ENCODE peak calls at places on chromosomes 5 and 9, in six cellular contexts. Y, K, Q, P, N and M are unnamed samples.

GRCh38 chr9:6902423-6902822 is 144.7 kb downstream of the KDM4C start:
- DNase-seq in Y (no peak), N (no peak), P (no peak), K (no peak), Q (no peak), M (no peak)

GRCh38 chr9:70552561-70552960 is 138.1 kb upstream of the KLF9 start:
- DNase-seq in Y (no peak), Q (no peak), P (no peak), K (no peak), N (no peak), M (no peak)

GRCh38 chr5:37668524-37669047 is 171.3 kb downstream of the GDNF start:
- DNase-seq in Q (no peak), P (peak), K (peak), Y (no peak), N (peak), M (no peak)

GRCh38 chr9:84139296-84140100 is 158.9 kb downstream of the RMI1 start:
- DNase-seq in P (peak), Q (no peak), K (peak), Y (no peak), N (no peak), M (no peak)

GRCh38 chr9:37300620-37301368 is 121.7 kb upstream of the GRHPR start:
- DNase-seq in K (no peak), Y (no peak), Q (no peak), N (no peak), P (no peak), M (no peak)

GRCh38 chr5:87151547-87151946 is 116.1 kb upstream of the RASA1 start:
- DNase-seq in N (no peak), Q (no peak), K (no peak), P (no peak), Y (no peak), M (no peak)

GRCh38 chr9:119003218-119003617 is 366.0 kb downstream of the BRINP1 start:
- DNase-seq in P (no peak), Q (no peak), Y (no peak), K (no peak), N (no peak), M (no peak)

GRCh38 chr5:36202521-36202961 is 39.2 kb downstream of the NADK2 start:
- DNase-seq in Q (no peak), K (no peak), N (no peak), P (no peak), Y (no peak), M (no peak)

GRCh38 chr9:86515221-86515620 is 161.0 kb upstream of the TUT7 start:
- DNase-seq in Q (no peak), Y (no peak), P (no peak), K (no peak), N (no peak), M (no peak)

GRCh38 chr5:17094830-17095229 is 122.6 kb upstream of the BASP1 start:
- DNase-seq in N (no peak), Q (no peak), P (no peak), K (peak), Y (no peak), M (no peak)

GRCh38 chr9:104872959-104873850 is 54.8 kb downstream of the ABCA1 start:
- DNase-seq in Q (peak), P (no peak), Y (no peak), K (no peak), N (peak), M (no peak)

GRCh38 chr5:104372796-104373195 is 810.2 kb upstream of the NUDT12 start:
- DNase-seq in Q (no peak), N (no peak), K (no peak), P (no peak), Y (no peak), M (no peak)

GRCh38 chr9:118686940-118687339 is 682.3 kb downstream of the BRINP1 start:
- DNase-seq in P (no peak), N (no peak), Y (no peak), Q (no peak), K (no peak), M (no peak)

GRCh38 chr5:139694556-139695182 is 46.5 kb downstream of the CXXC5 start:
- DNase-seq in N (no peak), P (no peak), Q (no peak), Y (no peak), K (no peak), M (no peak)

GRCh38 chr5:150651924-150652688 is 8.9 kb upstream of the MYOZ3 start:
- DNase-seq in Q (no peak), N (no peak), Y (no peak), K (no peak), P (no peak), M (no peak)

GRCh38 chr5:89342106-89342876 is 459.3 kb upstream of the MEF2C start:
- DNase-seq in Q (no peak), P (no peak), N (no peak), K (no peak), Y (no peak), M (no peak)

GRCh38 chr5:100761192-100761591 is 141.9 kb downstream of the ST8SIA4 start:
- DNase-seq in Y (no peak), K (no peak), Q (no peak), N (no peak), P (no peak), M (no peak)

GRCh38 chr5:178454821-178455479 is 135.2 kb downstream of the COL23A1 start:
- DNase-seq in Q (no peak), Y (no peak), P (no peak), N (no peak), K (no peak), M (no peak)

GRCh38 chr9:127570533-127571111 is 41.5 kb upstream of the STXBP1 start:
- DNase-seq in P (peak), K (no peak), Y (no peak), N (no peak), Q (no peak), M (no peak)

GRCh38 chr5:61351733-61352132 is 19.7 kb downstream of the ZSWIM6 start:
- DNase-seq in N (no peak), P (no peak), K (no peak), Q (no peak), Y (no peak), M (no peak)

GRCh38 chr9:103364753-103365152 is 369.6 kb downstream of the CYLC2 start:
- DNase-seq in Q (no peak), K (no peak), Y (no peak), P (no peak), N (no peak), M (no peak)

GRCh38 chr9:94794768-94795167 is 68.3 kb downstream of the AOPEP start:
- DNase-seq in P (no peak), K (no peak), N (no peak), Y (no peak), Q (no peak), M (no peak)

GRCh38 chr5:137167187-137167586 is 331.9 kb downstream of the SPOCK1 start:
- DNase-seq in Q (no peak), P (no peak), N (no peak), K (no peak), Y (no peak), M (no peak)

GRCh38 chr5:172858990-172859811 is 25.1 kb downstream of the ERGIC1 start:
- DNase-seq in Y (peak), Q (no peak), N (no peak), K (no peak), P (peak), M (no peak)

GRCh38 chr9:125889524-125890473 is 142.6 kb downstream of the PBX3 start:
- DNase-seq in Q (no peak), K (no peak), P (peak), Y (no peak), N (peak), M (peak)

GRCh38 chr5:96337048-96337781 is 95.8 kb downstream of the PCSK1 start:
- DNase-seq in K (no peak), N (no peak), P (no peak), Y (no peak), Q (no peak), M (no peak)

GRCh38 chr9:87080512-87081225 is 133.4 kb upstream of the GAS1 start:
- DNase-seq in Y (no peak), P (no peak), N (no peak), K (no peak), Q (no peak), M (no peak)

GRCh38 chr9:114080773-114081440 is 2.8 kb upstream of the AMBP start:
- DNase-seq in N (no peak), Y (no peak), Q (no peak), P (peak), K (peak), M (no peak)

GRCh38 chr5:126686451-126687126 is 85.8 kb downstream of the PHAX start:
- DNase-seq in N (no peak), Q (no peak), P (no peak), K (no peak), Y (no peak), M (no peak)

GRCh38 chr5:9545301-9545958 is 445 bp downstream of the SEMA5A start:
- DNase-seq in Y (peak), P (no peak), K (peak), N (no peak), Q (no peak), M (no peak)

GRCh38 chr5:35393901-35394300 is 163.6 kb upstream of the PRLR start:
- DNase-seq in N (no peak), P (no peak), Y (no peak), Q (no peak), K (no peak), M (no peak)

GRCh38 chr9:131840220-131840619 is 100.3 kb upstream of the RAPGEF1 start:
- DNase-seq in Q (no peak), P (no peak), K (no peak), Y (no peak), N (no peak), M (no peak)

GRCh38 chr5:2586016-2586715 is 165.3 kb downstream of the IRX2 start:
- DNase-seq in K (no peak), Y (no peak), Q (peak), P (no peak), N (no peak), M (no peak)

GRCh38 chr5:2587189-2588031 is 164.1 kb downstream of the IRX2 start:
- DNase-seq in Y (no peak), K (no peak), Q (peak), P (no peak), N (no peak), M (no peak)

GRCh38 chr5:2594701-2595100 is 156.8 kb downstream of the IRX2 start:
- DNase-seq in Y (no peak), P (no peak), Q (peak), N (no peak), K (no peak), M (no peak)

DNA sequence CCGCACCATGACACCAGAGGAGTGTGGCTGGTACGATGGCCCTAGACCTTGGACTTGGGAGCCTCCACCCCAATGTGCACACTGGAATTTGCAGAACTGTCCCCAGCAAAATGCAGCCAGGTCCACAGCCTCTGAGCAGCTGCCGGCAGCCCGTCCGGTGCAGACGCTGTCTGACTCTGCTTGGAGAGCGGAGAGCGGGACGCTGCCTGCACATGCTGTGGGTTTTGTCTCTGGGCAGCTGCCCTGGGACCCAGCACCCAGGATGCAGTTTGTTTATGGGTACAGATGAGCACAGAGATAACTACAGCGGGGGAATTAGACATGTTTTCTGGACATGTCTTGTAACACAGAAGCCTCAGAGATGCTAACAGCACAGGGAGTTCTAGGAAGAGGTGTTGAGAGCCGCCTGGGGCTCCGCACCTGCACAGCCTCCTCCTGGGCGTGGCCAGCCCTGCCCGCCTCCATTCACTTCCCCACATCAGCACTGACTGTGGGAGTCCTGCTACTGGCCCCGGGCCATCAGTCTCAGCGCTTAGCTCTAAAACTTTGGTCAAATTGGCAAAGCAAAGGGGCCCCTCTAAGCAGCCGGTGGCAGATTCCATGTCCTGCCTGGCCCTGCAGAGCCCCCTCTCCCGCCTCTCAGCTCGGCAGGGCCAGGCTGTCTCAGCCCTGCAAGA is 159.6 kb downstream of the IRX2 start:
- DNase-seq in Q (peak), P (no peak), N (no peak), Y (no peak), K (no peak), M (no peak)
- TF ChIP-seq POLR2AphosphoS5 in Q (no peak), P (no peak), N (no peak), Y (no peak), K (no peak), M (no peak)

GRCh38 chr5:124633209-124633608 is 113.2 kb downstream of the ZNF608 start:
- DNase-seq in P (no peak), K (no peak), Q (no peak), N (no peak), Y (no peak), M (no peak)
- TF ChIP-seq POLR2AphosphoS5 in P (no peak), K (no peak), Q (no peak), N (no peak), Y (no peak), M (no peak)

DNA sequence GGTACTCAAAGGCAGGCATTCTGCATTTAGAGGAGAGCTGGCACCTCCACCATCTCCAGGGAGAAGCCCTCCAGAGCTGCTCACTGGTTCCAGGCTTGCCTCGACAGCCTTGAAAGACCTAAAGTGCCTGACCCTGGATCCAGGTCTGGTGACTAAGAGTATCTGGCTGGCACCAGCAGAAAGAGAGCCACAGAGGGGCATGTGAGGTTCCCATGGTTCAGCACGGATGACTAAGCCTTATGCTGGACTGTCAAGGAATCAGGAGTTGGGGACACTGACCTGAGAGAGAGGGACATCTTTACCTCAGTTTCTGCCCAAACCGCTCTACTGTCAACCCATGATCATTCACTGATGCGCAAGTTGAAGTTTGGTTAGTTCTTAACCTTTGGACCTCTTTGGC is 3.0 kb downstream of the ACTL7A start:
- DNase-seq in Y (no peak), Q (no peak), P (no peak), K (no peak), N (no peak), M (no peak)
- TF ChIP-seq POLR2AphosphoS5 in Y (no peak), Q (no peak), P (no peak), K (no peak), N (no peak), M (no peak)

GRCh38 chr5:116486588-116486987 is 88.0 kb downstream of the SEMA6A start:
- DNase-seq in P (no peak), N (no peak), K (no peak), Y (no peak), Q (peak), M (no peak)
- TF ChIP-seq POLR2AphosphoS5 in P (no peak), N (no peak), K (no peak), Y (no peak), Q (no peak), M (no peak)

GRCh38 chr9:136441191-136441680 is 1.6 kb upstream of the INPP5E start:
- DNase-seq in Q (no peak), P (no peak), N (no peak), K (no peak), Y (no peak), M (no peak)

GRCh38 chr9:136438909-136439549 is 616 bp downstream of the INPP5E start:
- DNase-seq in K (no peak), Y (no peak), N (peak), Q (no peak), P (no peak), M (peak)

GRCh38 chr9:136438548-136438908 is 1.1 kb downstream of the INPP5E start:
- DNase-seq in N (no peak), Y (no peak), Q (no peak), P (no peak), K (no peak), M (no peak)

GRCh38 chr9:136437839-136438547 is 1.7 kb downstream of the INPP5E start:
- DNase-seq in P (no peak), N (no peak), Y (no peak), K (no peak), Q (no peak), M (no peak)

GRCh38 chr9:136439550-136440408 is at the start of gene INPP5E:
- DNase-seq in P (peak), N (peak), K (peak), Y (no peak), Q (no peak), M (peak)
- TF ChIP-seq POLR2AphosphoS5 in P (no peak), N (peak), K (no peak), Y (no peak), Q (no peak), M (peak)

GRCh38 chr5:57033103-57033502 is 81.2 kb upstream of the MIER3 start:
- DNase-seq in K (no peak), Q (peak), Y (no peak), N (no peak), P (peak), M (no peak)

GRCh38 chr5:57034517-57034916 is 82.6 kb upstream of the MIER3 start:
- DNase-seq in Y (no peak), K (no peak), Q (peak), N (no peak), P (no peak), M (no peak)

GRCh38 chr5:57033503-57033902 is 81.6 kb upstream of the MIER3 start:
- DNase-seq in K (no peak), N (no peak), Y (no peak), Q (peak), P (no peak), M (no peak)

GRCh38 chr5:57035955-57036354 is 84.0 kb upstream of the MIER3 start:
- DNase-seq in P (no peak), N (no peak), Q (peak), Y (no peak), K (no peak), M (no peak)

DNA sequence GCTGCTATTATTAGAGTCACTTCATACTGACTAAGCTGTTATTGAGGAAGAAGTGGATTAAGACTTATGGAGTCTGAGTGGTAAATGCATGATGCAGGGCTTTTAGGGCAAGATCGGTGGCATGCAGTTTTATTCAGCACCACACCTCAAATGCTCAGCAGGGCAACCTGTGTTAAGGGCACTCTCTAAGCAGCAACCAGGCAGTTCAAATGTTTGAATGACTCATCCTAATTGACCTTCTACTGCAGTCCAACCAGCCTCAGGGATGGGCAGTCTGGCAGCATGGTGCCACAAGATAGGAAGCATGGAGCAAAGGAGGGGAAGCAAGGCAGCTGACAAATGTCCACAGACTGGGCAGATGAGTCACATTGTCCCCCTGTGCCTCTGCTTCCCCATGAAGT is 80.2 kb upstream of the MIER3 start:
- DNase-seq in K (no peak), Q (peak), P (peak), N (no peak), Y (no peak), M (no peak)
- TF ChIP-seq POLR2AphosphoS5 in K (no peak), Q (no peak), P (peak), N (no peak), Y (no peak), M (no peak)

GRCh38 chr5:68169898-68170297 is 45.7 kb upstream of the PIK3R1 start:
- DNase-seq in K (no peak), Q (no peak), P (no peak), N (no peak), Y (no peak), M (no peak)
- TF ChIP-seq POLR2AphosphoS5 in K (no peak), Q (no peak), P (no peak), N (no peak), Y (no peak), M (no peak)